ENCODE peak calls at places on chromosomes 2 and 18, in seven cellular contexts. Q is substantia nigra, N is left cardiac atrium, C is amniotic stem cell, S is GM10248, F is AG08395, O is Kasumi-1. A is an unnamed sample.
A peak's percentile ranks its signal among the peaks of the same experiment; 100 is the strongest.

GRCh38 chr2:102439065-102439695 is 16.2 kb downstream of the IL18RAP start:
- DNase-seq in Q (no peak), N (no peak), C (no peak), S (no peak), F (peak; percentile 45), O (no peak), A (no peak)

GRCh38 chr2:118698564-118698963 is 148.9 kb downstream of the EN1 start:
- DNase-seq in Q (no peak), N (no peak), C (no peak), S (no peak), F (no peak), O (no peak), A (no peak)

GRCh38 chr2:144288428-144288827 is 231.5 kb downstream of the ZEB2 start:
- DNase-seq in Q (no peak), N (no peak), C (no peak), S (no peak), F (no peak), O (no peak), A (no peak)

GRCh38 chr2:10028988-10029874 is 14.1 kb upstream of the KLF11 start:
- DNase-seq in Q (no peak), N (peak; percentile 81), C (no peak), S (peak; percentile 87), F (no peak), O (peak; percentile 76), A (peak; percentile 41)

GRCh38 chr18:78105611-78106010 is 856.0 kb downstream of the GALR1 start:
- DNase-seq in Q (no peak), N (no peak), C (no peak), S (no peak), F (no peak), O (no peak), A (no peak)

GRCh38 chr2:133566967-133567645 is 1.2 kb downstream of the NCKAP5 start:
- DNase-seq in Q (peak; percentile 20), N (peak; percentile 66), C (no peak), S (no peak), F (peak; percentile 82), O (no peak), A (no peak)

GRCh38 chr2:41414486-41415230 is 633.2 kb upstream of the PKDCC start:
- DNase-seq in Q (no peak), N (no peak), C (peak; percentile 29), S (peak; percentile 14), F (peak; percentile 7), O (peak; percentile 80), A (peak; percentile 28)

GRCh38 chr2:169739351-169739750 is 5.7 kb downstream of the KLHL23 start:
- DNase-seq in Q (no peak), N (no peak), C (no peak), S (no peak), F (no peak), O (no peak), A (no peak)

GRCh38 chr2:208657468-208657867 is 250.9 kb downstream of the PTH2R start:
- DNase-seq in Q (no peak), N (no peak), C (no peak), S (no peak), F (no peak), O (no peak), A (no peak)

GRCh38 chr2:218000137-218000536 is 2.7 kb downstream of the TNS1 start:
- DNase-seq in Q (no peak), N (peak; percentile 42), C (no peak), S (no peak), F (peak; percentile 86), O (no peak), A (no peak)

A was measured in HL-60.